ENCODE peak calls at places on chromosome 9, in six cellular contexts. A, W, X, R, H and E are unnamed samples.

GRCh38 chr9:78598120-78598519 is 301.2 kb downstream of the PSAT1 start:
- DNase-seq in W (no peak), R (no peak), H (no peak), A (no peak), X (no peak), E (no peak)

GRCh38 chr9:70228098-70228497 is 30.7 kb upstream of the SMC5 start:
- DNase-seq in W (no peak), X (no peak), H (no peak), R (no peak), A (no peak), E (no peak)

GRCh38 chr9:126159661-126160060 is 167.0 kb upstream of the MVB12B start:
- DNase-seq in W (no peak), X (no peak), R (no peak), A (no peak), H (no peak), E (peak; percentile 24)

GRCh38 chr9:21831841-21832509 is 29.5 kb downstream of the MTAP start:
- DNase-seq in H (no peak), A (no peak), X (no peak), W (no peak), R (peak; percentile 98), E (no peak)

GRCh38 chr9:136376457-136376856 is 3.0 kb upstream of the CARD9 start:
- DNase-seq in X (no peak), H (no peak), W (no peak), R (no peak), A (no peak), E (no peak)

GRCh38 chr9:87748895-87749294 is 23.0 kb downstream of the CTSL start:
- DNase-seq in H (no peak), R (no peak), A (no peak), X (no peak), W (no peak), E (no peak)

GRCh38 chr9:36402536-36402935 is 2.5 kb upstream of the RNF38 start:
- DNase-seq in R (no peak), X (no peak), H (no peak), W (no peak), A (no peak), E (no peak)

GRCh38 chr9:122806661-122807060 is 6.7 kb downstream of the OR1K1 start:
- DNase-seq in X (no peak), W (no peak), H (no peak), A (no peak), R (no peak), E (no peak)

GRCh38 chr9:72982161-72982799 is 29.4 kb upstream of the ALDH1A1 start:
- DNase-seq in A (no peak), H (no peak), W (no peak), R (no peak), X (no peak), E (no peak)

GRCh38 chr9:132609829-132610228 is 27.4 kb downstream of the BARHL1 start:
- DNase-seq in H (no peak), W (no peak), R (peak; percentile 96), A (no peak), X (no peak), E (no peak)

GRCh38 chr9:111916234-111916645 is 19.6 kb downstream of the UGCG start:
- DNase-seq in R (no peak), H (no peak), A (no peak), W (peak; percentile 29), X (no peak), E (no peak)

GRCh38 chr9:79041266-79041665 is 530.5 kb upstream of the TLE4 start:
- DNase-seq in R (no peak), W (no peak), H (no peak), A (no peak), X (no peak), E (no peak)

GRCh38 chr9:117224676-117225075 is 190.2 kb downstream of the ASTN2 start:
- DNase-seq in X (no peak), A (no peak), R (no peak), W (no peak), H (no peak), E (no peak)

GRCh38 chr9:27379311-27380236 is 82.6 kb upstream of the EQTN start:
- DNase-seq in W (no peak), X (no peak), H (no peak), A (peak; percentile 66), R (no peak), E (no peak)

GRCh38 chr9:26675055-26675454 is 217.5 kb downstream of the CAAP1 start:
- DNase-seq in W (no peak), H (no peak), A (no peak), R (no peak), X (no peak), E (no peak)

GRCh38 chr9:129023036-129023907 is 4.9 kb downstream of the SH3GLB2 start:
- DNase-seq in R (peak; percentile 79), X (peak; percentile 86), W (no peak), H (no peak), A (no peak), E (no peak)

GRCh38 chr9:13088734-13089427 is 190.6 kb downstream of the MPDZ start:
- DNase-seq in A (no peak), R (peak; percentile 57), W (peak; percentile 70), H (no peak), X (no peak), E (peak; percentile 30)

GRCh38 chr9:29311221-29311620 is 1737.9 kb upstream of the C9orf72 start:
- DNase-seq in A (no peak), X (no peak), W (no peak), H (no peak), R (no peak), E (no peak)

GRCh38 chr9:71157731-71158130 is 36.3 kb upstream of the TRPM3 start:
- DNase-seq in A (no peak), W (no peak), H (no peak), R (no peak), X (no peak), E (no peak)

GRCh38 chr9:95816716-95817115 is 58.8 kb upstream of the ERCC6L2 start:
- DNase-seq in W (no peak), A (no peak), H (no peak), R (no peak), X (no peak), E (no peak)

GRCh38 chr9:93945400-93946337 is 9.5 kb downstream of the BARX1 start:
- DNase-seq in W (no peak), R (no peak), X (no peak), H (no peak), A (no peak), E (no peak)

GRCh38 chr9:113742878-113743277 is 133.2 kb upstream of the ZNF618 start:
- DNase-seq in X (no peak), R (no peak), A (no peak), W (no peak), H (no peak), E (no peak)

GRCh38 chr9:113742471-113742870 is 133.6 kb upstream of the ZNF618 start:
- DNase-seq in A (no peak), W (no peak), X (no peak), R (no peak), H (no peak), E (no peak)

GRCh38 chr9:113746486-113746885 is 129.6 kb upstream of the ZNF618 start:
- DNase-seq in H (no peak), A (no peak), R (no peak), X (no peak), W (no peak), E (no peak)

GRCh38 chr9:113753398-113754119 is 122.5 kb upstream of the ZNF618 start:
- DNase-seq in X (no peak), R (no peak), W (no peak), A (no peak), H (no peak), E (no peak)

GRCh38 chr9:113748135-113748534 is 128.0 kb upstream of the ZNF618 start:
- DNase-seq in X (no peak), A (no peak), R (no peak), W (no peak), H (no peak), E (no peak)
- H3K9me3 ChIP-seq in X (peaks cover 3% of the 10 kb centered on the region), A (no peaks in the 10 kb centered on the region), R (no peaks in the 10 kb centered on the region), W (no peaks in the 10 kb centered on the region), H (no peaks in the 10 kb centered on the region), E (no peaks in the 10 kb centered on the region)

DNA sequence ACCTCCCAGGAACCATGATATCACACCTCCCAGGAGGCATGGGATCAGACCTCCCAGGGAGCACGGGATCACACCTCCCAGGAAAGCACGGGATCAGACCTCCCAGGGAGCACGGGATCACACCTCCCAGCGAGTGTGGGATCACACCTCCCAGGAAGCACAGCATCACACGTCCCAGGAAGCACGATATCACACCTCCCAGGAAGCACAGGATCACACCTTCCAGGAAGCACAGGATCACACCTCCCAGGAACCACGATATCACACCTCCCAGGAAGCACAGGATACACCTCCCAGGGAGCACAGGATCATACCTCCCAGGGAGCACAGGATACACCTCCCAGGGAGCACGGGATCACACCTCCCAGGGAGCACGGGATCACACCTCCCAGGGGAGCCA is 30.0 kb upstream of the FCN2 start:
- DNase-seq in X (peak; percentile 20), W (no peak), A (no peak), R (no peak), H (no peak), E (no peak)
- H3K9me3 ChIP-seq in X (no peaks in the 10 kb centered on the region), W (no peaks in the 10 kb centered on the region), A (no peaks in the 10 kb centered on the region), R (peaks cover 11% of the 10 kb centered on the region), H (no peaks in the 10 kb centered on the region), E (peaks cover 2% of the 10 kb centered on the region)

DNA sequence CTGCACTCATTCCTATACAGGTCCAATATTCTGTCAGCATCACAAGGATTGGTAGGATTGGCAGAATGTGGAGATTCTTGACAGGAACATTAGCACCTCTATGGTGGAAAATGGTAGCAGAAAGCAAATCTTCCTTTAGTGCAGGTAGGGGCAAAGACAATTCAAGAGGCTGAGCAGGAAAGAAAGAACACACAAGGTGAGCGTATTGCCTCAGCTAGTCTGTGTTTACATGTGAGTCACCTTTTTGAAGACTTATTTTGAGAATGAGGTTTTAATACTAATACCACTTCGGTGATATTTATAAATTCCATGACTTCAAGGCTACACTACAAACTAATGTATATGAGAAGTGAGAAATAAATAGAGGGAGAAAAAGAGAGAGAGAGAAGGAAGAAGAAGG is 717.0 kb downstream of the BRINP1 start:
- DNase-seq in W (no peak), H (no peak), R (no peak), A (no peak), X (no peak), E (no peak)
- H3K9me3 ChIP-seq in W (no peaks in the 10 kb centered on the region), H (no peaks in the 10 kb centered on the region), R (peaks cover 4% of the 10 kb centered on the region), A (no peaks in the 10 kb centered on the region), X (no peaks in the 10 kb centered on the region), E (peaks cover under 1% of the 10 kb centered on the region)

GRCh38 chr9:40913096-40913719 is 215.3 kb downstream of the FOXD4L6 start:
- DNase-seq in H (no peak), A (no peak), W (no peak), X (no peak), R (no peak), E (no peak)
- H3K9me3 ChIP-seq in H (peaks cover 8% of the 10 kb centered on the region), A (no peaks in the 10 kb centered on the region), W (no peaks in the 10 kb centered on the region), X (peaks cover 49% of the 10 kb centered on the region), R (peaks cover 71% of the 10 kb centered on the region), E (peaks cover 76% of the 10 kb centered on the region)

DNA sequence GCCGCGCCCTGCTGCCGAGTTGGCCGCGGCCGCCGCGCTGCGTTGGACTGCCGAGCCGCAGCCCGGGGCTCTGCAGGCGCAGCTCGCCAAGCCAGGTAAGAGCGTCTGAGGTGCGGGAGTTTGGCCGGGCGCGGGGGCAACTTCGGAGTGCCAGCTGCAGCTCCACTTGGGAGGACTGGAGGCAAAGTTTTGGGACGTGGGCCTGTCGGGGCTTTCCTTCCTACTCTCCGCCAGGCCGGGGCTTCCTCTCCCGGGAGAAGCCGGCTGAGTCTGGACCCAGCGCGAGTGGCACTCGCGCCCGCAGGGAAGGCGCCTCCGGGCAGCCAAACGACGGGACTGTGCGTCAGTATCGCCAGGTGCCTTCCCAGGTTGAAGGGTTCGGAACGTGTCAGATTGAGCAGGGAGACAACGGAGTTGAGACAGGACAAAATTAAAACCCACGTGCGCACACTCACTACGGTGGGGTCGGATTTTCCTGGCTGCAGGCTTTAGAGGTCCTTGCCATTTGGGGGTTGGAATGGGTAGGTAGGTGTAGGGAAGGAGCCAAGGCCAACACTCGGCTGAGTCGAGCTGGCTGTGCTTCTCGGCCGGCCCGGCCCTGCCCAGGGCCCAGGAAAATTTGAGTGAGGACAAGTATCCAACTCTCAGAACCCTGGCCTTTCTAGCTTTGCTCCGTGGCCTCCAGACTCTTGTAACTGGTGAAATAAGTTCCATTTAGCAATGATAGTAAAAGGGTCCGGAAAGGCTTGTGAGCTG is 1.1 kb downstream of the DMRT3 start:
- DNase-seq in R (no peak), X (no peak), W (no peak), H (no peak), A (no peak), E (no peak)
- H3K9me3 ChIP-seq in R (peaks cover 7% of the 10 kb centered on the region), X (no peaks in the 10 kb centered on the region), W (no peaks in the 10 kb centered on the region), H (no peaks in the 10 kb centered on the region), A (no peaks in the 10 kb centered on the region), E (no peaks in the 10 kb centered on the region)